ENCODE peak calls at places on chromosomes 2 and 18, in four cellular contexts. E is right lobe of liver, D is tibial artery, R is HCT116. J is an unnamed sample.
A peak's percentile ranks its signal among the peaks of the same experiment; 100 is the strongest.

GRCh38 chr2:240387669-240388358 is 47.6 kb upstream of the GPC1 start:
- DNase-seq in D (peak; percentile 91), R (peak; percentile 65), E (no peak), J (peak; percentile 69)

GRCh38 chr2:18605115-18605514 is 15.7 kb upstream of the NT5C1B start:
- DNase-seq in E (no peak), R (no peak), D (no peak), J (no peak)

GRCh38 chr2:20992201-20992711 is 51.6 kb downstream of the APOB start:
- DNase-seq in E (no peak), D (peak; percentile 85), R (no peak), J (peak; percentile 50)

GRCh38 chr2:146317959-146318358 is 1526.9 kb upstream of the ACVR2A start:
- DNase-seq in D (no peak), E (no peak), R (no peak), J (no peak)

GRCh38 chr2:120761164-120761861 is 25.6 kb downstream of the GLI2 start:
- DNase-seq in R (no peak), D (peak; percentile 59), E (peak; percentile 10), J (no peak)

GRCh38 chr2:228065686-228066085 is 115.8 kb downstream of the SPHKAP start:
- DNase-seq in R (no peak), E (no peak), D (no peak), J (no peak)

GRCh38 chr2:233418052-233418760 is 63.9 kb downstream of the DGKD start:
- DNase-seq in E (no peak), D (peak; percentile 16), R (no peak), J (no peak)

GRCh38 chr2:26772064-26773001 is 8.2 kb downstream of the SLC35F6 start:
- DNase-seq in D (peak; percentile 98), E (peak; percentile 95), R (no peak), J (peak; percentile 66)

GRCh38 chr2:195486987-195487644 is 169.9 kb upstream of the SLC39A10 start:
- DNase-seq in R (peak; percentile 7), D (no peak), E (no peak), J (peak; percentile 40)

GRCh38 chr2:174198846-174199564 is 49.3 kb downstream of the OLA1 start:
- DNase-seq in R (no peak), D (no peak), E (no peak), J (no peak)

GRCh38 chr2:234881413-234882241 is 70.2 kb upstream of the SH3BP4 start:
- DNase-seq in E (peak; percentile 86), R (peak; percentile 94), D (peak; percentile 89), J (peak; percentile 81)

GRCh38 chr18:46261799-46262198 is 157.6 kb downstream of the HAUS1 start:
- DNase-seq in E (no peak), R (no peak), D (no peak), J (no peak)

GRCh38 chr18:41144444-41144843 is 810.6 kb upstream of the PIK3C3 start:
- DNase-seq in E (no peak), D (no peak), R (no peak), J (no peak)

GRCh38 chr2:174662859-174663258 is 65.3 kb upstream of the WIPF1 start:
- DNase-seq in D (no peak), E (no peak), R (no peak), J (no peak)

GRCh38 chr2:64516651-64517510 is 7.2 kb upstream of the AFTPH start:
- DNase-seq in D (no peak), E (no peak), R (no peak), J (no peak)

GRCh38 chr2:231780123-231780908 is 766 bp downstream of the PDE6D start:
- DNase-seq in E (no peak), R (no peak), D (no peak), J (peak; percentile 64)

GRCh38 chr2:9086465-9086864 is 83.0 kb upstream of the MBOAT2 start:
- DNase-seq in R (no peak), D (no peak), E (no peak), J (no peak)

GRCh38 chr2:164371916-164372315 is 249.4 kb downstream of the GRB14 start:
- DNase-seq in E (no peak), R (no peak), D (no peak), J (no peak)

GRCh38 chr18:8946046-8946838 is 156.3 kb upstream of the NDUFV2 start:
- DNase-seq in R (no peak), D (no peak), E (no peak), J (no peak)

GRCh38 chr2:241616168-241617125 is 20.5 kb downstream of the THAP4 start:
- DNase-seq in D (no peak), E (peak; percentile 53), R (no peak), J (no peak)

GRCh38 chr2:178142274-178143065 is 30.2 kb downstream of the RBM45 start:
- DNase-seq in E (no peak), D (no peak), R (no peak), J (no peak)

DNA sequence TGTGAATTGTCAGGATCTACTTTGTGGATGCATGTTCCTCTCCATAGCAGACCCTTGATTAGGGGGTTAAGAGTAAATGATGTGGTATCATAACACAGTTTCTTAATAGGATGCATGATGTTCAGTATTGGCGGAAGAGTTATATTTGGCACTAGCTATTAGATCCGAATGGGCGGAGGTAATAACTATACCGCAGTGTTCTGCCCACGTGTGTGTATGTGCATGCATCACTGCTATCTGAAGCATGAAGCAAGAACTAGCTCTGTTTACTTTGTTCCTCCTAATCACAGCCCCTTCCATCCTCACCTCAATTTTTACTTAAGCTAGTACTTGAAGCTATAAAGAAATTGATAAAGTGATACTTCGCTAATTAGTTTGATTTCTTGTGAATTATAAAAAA is 159.6 kb upstream of the NOSTRIN start:
- DNase-seq in R (no peak), D (no peak), E (no peak), J (no peak)
- H3K4me1 ChIP-seq in R (no peaks in the 10 kb centered on the region), D (peaks cover 8% of the 10 kb centered on the region), E (no peaks in the 10 kb centered on the region), J (peaks cover 20% of the 10 kb centered on the region)

DNA sequence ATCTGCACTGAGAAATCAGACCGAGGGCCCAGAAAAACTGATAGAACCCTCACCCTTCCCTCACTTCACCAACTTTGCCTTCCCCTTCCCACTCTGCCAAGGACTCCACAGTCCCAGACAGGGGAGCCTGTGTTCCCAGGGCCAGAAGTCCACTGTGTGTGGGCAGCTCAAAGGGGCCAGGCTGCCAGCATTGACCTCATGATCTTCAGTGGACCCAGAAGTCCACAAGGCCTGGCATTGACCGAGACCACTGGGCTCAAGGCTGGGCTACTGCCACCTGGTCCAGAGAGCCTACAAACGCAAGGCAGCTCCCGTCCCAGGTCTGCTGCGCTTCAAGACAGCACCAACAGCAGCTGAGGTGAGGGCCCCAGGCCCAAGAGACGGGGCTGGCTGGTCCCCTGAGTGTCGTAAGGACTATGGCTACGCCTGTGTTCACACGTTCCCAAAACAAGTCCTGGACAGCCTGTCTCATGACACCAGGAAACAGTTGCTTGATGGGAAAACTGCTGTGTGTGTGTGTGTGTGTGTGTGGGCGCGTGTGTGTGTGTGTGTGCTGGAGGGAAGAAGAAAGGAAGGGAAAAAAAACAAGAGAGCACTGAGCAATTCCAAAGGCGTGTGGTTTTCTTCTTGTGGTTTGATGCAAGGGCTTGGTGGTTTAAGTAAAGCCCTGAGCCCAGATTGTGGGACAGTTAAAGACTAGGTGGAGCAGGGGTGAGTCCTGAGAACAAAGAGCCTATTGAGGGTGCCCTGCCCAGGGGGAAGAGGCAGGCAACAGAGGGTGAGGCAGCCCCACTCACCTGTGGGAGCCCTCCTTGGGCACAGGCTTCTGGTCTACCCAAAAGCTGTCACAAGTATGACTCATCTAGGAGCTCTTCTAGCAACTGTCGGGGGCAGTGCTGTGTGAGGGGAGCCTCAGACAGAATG is 46.6 kb upstream of the ZBTB7C start:
- DNase-seq in R (peak; percentile 83), E (no peak), D (no peak), J (peak; percentile 49)
- H3K27ac ChIP-seq in R (no peak overlapping the region), E (no peak overlapping the region), D (peak overlapping the region; percentile 65), J (peak overlapping the region; percentile 82)

GRCh38 chr2:104849618-104850097 is 4.3 kb upstream of the POU3F3 start:
- DNase-seq in R (peak; percentile 38), D (no peak), E (peak; percentile 73), J (peak; percentile 85)
- H3K4me1 ChIP-seq in R (no peaks in the 10 kb centered on the region), D (peaks cover 41% of the 10 kb centered on the region), E (no peaks in the 10 kb centered on the region), J (peaks cover 16% of the 10 kb centered on the region)

DNA sequence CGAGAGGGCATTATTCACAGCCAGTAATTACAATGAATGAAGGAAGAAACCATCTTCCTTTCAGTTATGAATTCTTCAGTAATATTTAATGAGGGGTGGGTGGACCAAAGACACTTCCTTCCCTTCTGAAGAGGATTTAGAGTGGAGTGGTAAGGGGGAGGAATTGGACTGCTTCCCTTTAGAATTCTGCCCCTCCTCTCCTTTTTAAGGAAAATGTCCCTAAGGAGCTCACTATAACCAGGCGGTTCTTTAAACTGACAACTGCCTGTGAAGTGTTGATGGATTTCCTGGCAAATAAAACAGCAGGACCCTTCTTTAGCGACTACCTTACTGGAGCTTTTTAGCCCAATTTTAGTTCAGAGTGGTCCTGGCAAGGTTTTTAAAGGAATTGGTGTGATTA is 86.4 kb downstream of the LIMS1 start:
- DNase-seq in D (no peak), R (no peak), E (no peak), J (no peak)
- H3K27ac ChIP-seq in D (peak overlapping the region; percentile 13), R (no peak overlapping the region), E (no peak overlapping the region), J (peak overlapping the region; percentile 81)

GRCh38 chr2:100646039-100646438 is 83.2 kb downstream of the PDCL3 start:
- DNase-seq in E (no peak), D (no peak), R (no peak), J (no peak)
- H3K4me1 ChIP-seq in E (no peaks in the 10 kb centered on the region), D (no peaks in the 10 kb centered on the region), R (no peaks in the 10 kb centered on the region), J (no peaks in the 10 kb centered on the region)

GRCh38 chr2:237337586-237337985 is 76.4 kb downstream of the COL6A3 start:
- DNase-seq in D (no peak), E (no peak), R (no peak), J (no peak)

GRCh38 chr2:237330539-237330938 is 83.4 kb downstream of the COL6A3 start:
- DNase-seq in R (no peak), E (no peak), D (no peak), J (no peak)

GRCh38 chr2:237336131-237336530 is 77.8 kb downstream of the COL6A3 start:
- DNase-seq in E (no peak), R (no peak), D (no peak), J (no peak)

GRCh38 chr2:237333748-237334147 is 80.2 kb downstream of the COL6A3 start:
- DNase-seq in D (no peak), E (no peak), R (no peak), J (no peak)
- H3K27ac ChIP-seq in D (no peak overlapping the region), E (no peak overlapping the region), R (no peak overlapping the region), J (no peak overlapping the region)

GRCh38 chr2:179428659-179429058 is 164.0 kb upstream of the SESTD1 start:
- DNase-seq in E (no peak), R (no peak), D (no peak), J (no peak)
- H3K4me1 ChIP-seq in E (no peaks in the 10 kb centered on the region), R (no peaks in the 10 kb centered on the region), D (no peaks in the 10 kb centered on the region), J (no peaks in the 10 kb centered on the region)

J was measured in hepatocyte.